ENCODE peak calls at places on chromosomes 2 and 18, in six cellular contexts. One of them, this sample, is unnamed.

GRCh38 chr2:128941676-128942075 is 623.0 kb upstream of the HS6ST1 start:
- DNase-seq in fibroblast of lung: no peak
- DNase-seq in cardiac muscle cell: no peak
- DNase-seq in smooth muscle cell of the brain vasculature: no peak
- DNase-seq in naive thymus-derived CD8-positive, alpha-beta T cell: no peak
- DNase-seq in Calu3: no peak
- DNase-seq in this sample: no peak

GRCh38 chr18:13281406-13281805 is 62.8 kb downstream of the LDLRAD4 start:
- DNase-seq in fibroblast of lung: no peak
- DNase-seq in cardiac muscle cell: no peak
- DNase-seq in smooth muscle cell of the brain vasculature: no peak
- DNase-seq in naive thymus-derived CD8-positive, alpha-beta T cell: no peak
- DNase-seq in Calu3: no peak
- DNase-seq in this sample: no peak

GRCh38 chr2:33071591-33071990 is 124.8 kb downstream of the LTBP1 start:
- DNase-seq in fibroblast of lung: no peak
- DNase-seq in cardiac muscle cell: peak
- DNase-seq in smooth muscle cell of the brain vasculature: no peak
- DNase-seq in naive thymus-derived CD8-positive, alpha-beta T cell: no peak
- DNase-seq in Calu3: no peak
- DNase-seq in this sample: no peak

GRCh38 chr2:164821338-164821737 is 20.3 kb downstream of the COBLL1 start:
- DNase-seq in fibroblast of lung: no peak
- DNase-seq in cardiac muscle cell: no peak
- DNase-seq in smooth muscle cell of the brain vasculature: no peak
- DNase-seq in naive thymus-derived CD8-positive, alpha-beta T cell: no peak
- DNase-seq in Calu3: no peak
- DNase-seq in this sample: no peak

GRCh38 chr2:153043385-153043784 is 325.0 kb downstream of the ARL6IP6 start:
- DNase-seq in fibroblast of lung: no peak
- DNase-seq in cardiac muscle cell: no peak
- DNase-seq in smooth muscle cell of the brain vasculature: no peak
- DNase-seq in naive thymus-derived CD8-positive, alpha-beta T cell: no peak
- DNase-seq in Calu3: no peak
- DNase-seq in this sample: no peak

GRCh38 chr2:219402665-219403515 is 15.2 kb upstream of the DNPEP start:
- DNase-seq in fibroblast of lung: peak
- DNase-seq in cardiac muscle cell: peak
- DNase-seq in smooth muscle cell of the brain vasculature: peak
- DNase-seq in naive thymus-derived CD8-positive, alpha-beta T cell: peak
- DNase-seq in Calu3: peak
- DNase-seq in this sample: peak

GRCh38 chr2:177118636-177119035 is 94.0 kb upstream of the HNRNPA3 start:
- DNase-seq in fibroblast of lung: no peak
- DNase-seq in cardiac muscle cell: no peak
- DNase-seq in smooth muscle cell of the brain vasculature: no peak
- DNase-seq in naive thymus-derived CD8-positive, alpha-beta T cell: no peak
- DNase-seq in Calu3: no peak
- DNase-seq in this sample: no peak

GRCh38 chr2:20617892-20618467 is 32.9 kb downstream of the HS1BP3 start:
- DNase-seq in fibroblast of lung: peak
- DNase-seq in cardiac muscle cell: peak
- DNase-seq in smooth muscle cell of the brain vasculature: peak
- DNase-seq in naive thymus-derived CD8-positive, alpha-beta T cell: no peak
- DNase-seq in Calu3: peak
- DNase-seq in this sample: peak

GRCh38 chr2:227805578-227805977 is 8.1 kb upstream of the CCL20 start:
- DNase-seq in fibroblast of lung: peak
- DNase-seq in cardiac muscle cell: no peak
- DNase-seq in smooth muscle cell of the brain vasculature: no peak
- DNase-seq in naive thymus-derived CD8-positive, alpha-beta T cell: no peak
- DNase-seq in Calu3: no peak
- DNase-seq in this sample: no peak

GRCh38 chr2:45178359-45178758 is 169.1 kb upstream of the SIX2 start:
- DNase-seq in fibroblast of lung: no peak
- DNase-seq in cardiac muscle cell: no peak
- DNase-seq in smooth muscle cell of the brain vasculature: no peak
- DNase-seq in naive thymus-derived CD8-positive, alpha-beta T cell: no peak
- DNase-seq in Calu3: no peak
- DNase-seq in this sample: no peak

GRCh38 chr18:62810682-62811081 is 95.3 kb downstream of the PHLPP1 start:
- DNase-seq in fibroblast of lung: no peak
- DNase-seq in cardiac muscle cell: no peak
- DNase-seq in smooth muscle cell of the brain vasculature: no peak
- DNase-seq in naive thymus-derived CD8-positive, alpha-beta T cell: no peak
- DNase-seq in Calu3: no peak
- DNase-seq in this sample: no peak

GRCh38 chr2:10225291-10226031 is 77.2 kb upstream of the HPCAL1 start:
- DNase-seq in fibroblast of lung: no peak
- DNase-seq in cardiac muscle cell: no peak
- DNase-seq in smooth muscle cell of the brain vasculature: no peak
- DNase-seq in naive thymus-derived CD8-positive, alpha-beta T cell: no peak
- DNase-seq in Calu3: no peak
- DNase-seq in this sample: no peak

GRCh38 chr2:85411405-85411748 is 1.2 kb upstream of the CAPG start:
- DNase-seq in fibroblast of lung: no peak
- DNase-seq in cardiac muscle cell: no peak
- DNase-seq in smooth muscle cell of the brain vasculature: no peak
- DNase-seq in naive thymus-derived CD8-positive, alpha-beta T cell: no peak
- DNase-seq in Calu3: no peak
- DNase-seq in this sample: no peak

GRCh38 chr18:31281437-31281836 is 36.5 kb upstream of the DSG1 start:
- DNase-seq in fibroblast of lung: no peak
- DNase-seq in cardiac muscle cell: no peak
- DNase-seq in smooth muscle cell of the brain vasculature: no peak
- DNase-seq in naive thymus-derived CD8-positive, alpha-beta T cell: no peak
- DNase-seq in Calu3: no peak
- DNase-seq in this sample: no peak

GRCh38 chr2:27428978-27429541 is 629 bp downstream of the NRBP1 start:
- DNase-seq in fibroblast of lung: peak
- DNase-seq in cardiac muscle cell: peak
- DNase-seq in smooth muscle cell of the brain vasculature: peak
- DNase-seq in naive thymus-derived CD8-positive, alpha-beta T cell: peak
- DNase-seq in Calu3: peak
- DNase-seq in this sample: peak

GRCh38 chr2:39433586-39434195 is 3.4 kb downstream of the MAP4K3 start:
- DNase-seq in fibroblast of lung: no peak
- DNase-seq in cardiac muscle cell: peak
- DNase-seq in smooth muscle cell of the brain vasculature: no peak
- DNase-seq in naive thymus-derived CD8-positive, alpha-beta T cell: no peak
- DNase-seq in Calu3: no peak
- DNase-seq in this sample: no peak

GRCh38 chr2:20594048-20594750 is 56.7 kb downstream of the HS1BP3 start:
- DNase-seq in fibroblast of lung: no peak
- DNase-seq in cardiac muscle cell: no peak
- DNase-seq in smooth muscle cell of the brain vasculature: no peak
- DNase-seq in naive thymus-derived CD8-positive, alpha-beta T cell: no peak
- DNase-seq in Calu3: no peak
- DNase-seq in this sample: no peak

GRCh38 chr18:22698711-22699110 is 234.4 kb upstream of the RBBP8 start:
- DNase-seq in fibroblast of lung: no peak
- DNase-seq in cardiac muscle cell: no peak
- DNase-seq in smooth muscle cell of the brain vasculature: no peak
- DNase-seq in naive thymus-derived CD8-positive, alpha-beta T cell: no peak
- DNase-seq in Calu3: no peak
- DNase-seq in this sample: no peak

GRCh38 chr2:95281786-95282185 is 7.5 kb downstream of the PROM2 start:
- DNase-seq in fibroblast of lung: no peak
- DNase-seq in cardiac muscle cell: no peak
- DNase-seq in smooth muscle cell of the brain vasculature: no peak
- DNase-seq in naive thymus-derived CD8-positive, alpha-beta T cell: no peak
- DNase-seq in Calu3: no peak
- DNase-seq in this sample: no peak

GRCh38 chr2:171541202-171541884 is 19.1 kb downstream of the CYBRD1 start:
- DNase-seq in fibroblast of lung: no peak
- DNase-seq in cardiac muscle cell: no peak
- DNase-seq in smooth muscle cell of the brain vasculature: no peak
- DNase-seq in naive thymus-derived CD8-positive, alpha-beta T cell: no peak
- DNase-seq in Calu3: peak
- DNase-seq in this sample: no peak

GRCh38 chr2:170307052-170307451 is 129.1 kb downstream of the MYO3B start:
- DNase-seq in fibroblast of lung: no peak
- DNase-seq in cardiac muscle cell: no peak
- DNase-seq in smooth muscle cell of the brain vasculature: no peak
- DNase-seq in naive thymus-derived CD8-positive, alpha-beta T cell: no peak
- DNase-seq in Calu3: no peak
- DNase-seq in this sample: no peak

GRCh38 chr2:177547122-177547521 is 154.5 kb downstream of the AGPS start:
- DNase-seq in fibroblast of lung: no peak
- DNase-seq in cardiac muscle cell: no peak
- DNase-seq in smooth muscle cell of the brain vasculature: no peak
- DNase-seq in naive thymus-derived CD8-positive, alpha-beta T cell: no peak
- DNase-seq in Calu3: no peak
- DNase-seq in this sample: no peak

GRCh38 chr2:200159366-200159720 is 147.2 kb upstream of the SPATS2L start:
- DNase-seq in fibroblast of lung: peak
- DNase-seq in cardiac muscle cell: no peak
- DNase-seq in smooth muscle cell of the brain vasculature: no peak
- DNase-seq in naive thymus-derived CD8-positive, alpha-beta T cell: no peak
- DNase-seq in Calu3: peak
- DNase-seq in this sample: no peak

GRCh38 chr2:233356546-233357308 is 2.4 kb downstream of the DGKD start:
- DNase-seq in fibroblast of lung: no peak
- DNase-seq in cardiac muscle cell: peak
- DNase-seq in smooth muscle cell of the brain vasculature: no peak
- DNase-seq in naive thymus-derived CD8-positive, alpha-beta T cell: no peak
- DNase-seq in Calu3: no peak
- DNase-seq in this sample: no peak

GRCh38 chr2:96391153-96391827 is 55.7 kb downstream of the NCAPH start:
- DNase-seq in fibroblast of lung: no peak
- DNase-seq in cardiac muscle cell: no peak
- DNase-seq in smooth muscle cell of the brain vasculature: no peak
- DNase-seq in naive thymus-derived CD8-positive, alpha-beta T cell: no peak
- DNase-seq in Calu3: no peak
- DNase-seq in this sample: no peak

GRCh38 chr2:68171146-68171545 is 13.5 kb downstream of the PNO1 start:
- DNase-seq in fibroblast of lung: no peak
- DNase-seq in cardiac muscle cell: no peak
- DNase-seq in smooth muscle cell of the brain vasculature: no peak
- DNase-seq in naive thymus-derived CD8-positive, alpha-beta T cell: no peak
- DNase-seq in Calu3: no peak
- DNase-seq in this sample: no peak

GRCh38 chr18:61833978-61834377 is 58.8 kb downstream of the RNF152 start:
- DNase-seq in fibroblast of lung: peak
- DNase-seq in cardiac muscle cell: peak
- DNase-seq in smooth muscle cell of the brain vasculature: no peak
- DNase-seq in naive thymus-derived CD8-positive, alpha-beta T cell: no peak
- DNase-seq in Calu3: no peak
- DNase-seq in this sample: no peak

GRCh38 chr2:37412201-37412600 is 67.8 kb downstream of the QPCT start:
- DNase-seq in fibroblast of lung: no peak
- DNase-seq in cardiac muscle cell: no peak
- DNase-seq in smooth muscle cell of the brain vasculature: no peak
- DNase-seq in naive thymus-derived CD8-positive, alpha-beta T cell: no peak
- DNase-seq in Calu3: no peak
- DNase-seq in this sample: no peak

GRCh38 chr2:175414872-175415487 is 233.5 kb upstream of the ATP5MC3 start:
- DNase-seq in fibroblast of lung: peak
- DNase-seq in cardiac muscle cell: peak
- DNase-seq in smooth muscle cell of the brain vasculature: peak
- DNase-seq in naive thymus-derived CD8-positive, alpha-beta T cell: no peak
- DNase-seq in Calu3: peak
- DNase-seq in this sample: peak

GRCh38 chr2:237870126-237870525 is 10.7 kb downstream of the RAMP1 start:
- DNase-seq in fibroblast of lung: no peak
- DNase-seq in cardiac muscle cell: no peak
- DNase-seq in smooth muscle cell of the brain vasculature: no peak
- DNase-seq in naive thymus-derived CD8-positive, alpha-beta T cell: no peak
- DNase-seq in Calu3: no peak
- DNase-seq in this sample: no peak

GRCh38 chr18:61890344-61890743 is 2.5 kb downstream of the RNF152 start:
- DNase-seq in fibroblast of lung: no peak
- DNase-seq in cardiac muscle cell: no peak
- DNase-seq in smooth muscle cell of the brain vasculature: no peak
- DNase-seq in naive thymus-derived CD8-positive, alpha-beta T cell: no peak
- DNase-seq in Calu3: no peak
- DNase-seq in this sample: no peak

GRCh38 chr2:7835693-7836680 is 845.9 kb upstream of the ID2 start:
- DNase-seq in fibroblast of lung: no peak
- DNase-seq in cardiac muscle cell: no peak
- DNase-seq in smooth muscle cell of the brain vasculature: no peak
- DNase-seq in naive thymus-derived CD8-positive, alpha-beta T cell: no peak
- DNase-seq in Calu3: no peak
- DNase-seq in this sample: no peak

GRCh38 chr2:219207884-219208740 is 1.5 kb downstream of the ZFAND2B start:
- DNase-seq in fibroblast of lung: peak
- DNase-seq in cardiac muscle cell: peak
- DNase-seq in smooth muscle cell of the brain vasculature: no peak
- DNase-seq in naive thymus-derived CD8-positive, alpha-beta T cell: no peak
- DNase-seq in Calu3: no peak
- DNase-seq in this sample: no peak

GRCh38 chr2:230735884-230736283 is 23.2 kb downstream of the CAB39 start:
- DNase-seq in fibroblast of lung: no peak
- DNase-seq in cardiac muscle cell: no peak
- DNase-seq in smooth muscle cell of the brain vasculature: no peak
- DNase-seq in naive thymus-derived CD8-positive, alpha-beta T cell: no peak
- DNase-seq in Calu3: no peak
- DNase-seq in this sample: no peak

GRCh38 chr2:1662606-1663180 is 81.6 kb downstream of the PXDN start:
- DNase-seq in fibroblast of lung: no peak
- DNase-seq in cardiac muscle cell: no peak
- DNase-seq in smooth muscle cell of the brain vasculature: no peak
- DNase-seq in naive thymus-derived CD8-positive, alpha-beta T cell: no peak
- DNase-seq in Calu3: no peak
- DNase-seq in this sample: no peak

GRCh38 chr2:12155308-12156061 is 409.1 kb downstream of the LPIN1 start:
- DNase-seq in fibroblast of lung: peak
- DNase-seq in cardiac muscle cell: peak
- DNase-seq in smooth muscle cell of the brain vasculature: no peak
- DNase-seq in naive thymus-derived CD8-positive, alpha-beta T cell: no peak
- DNase-seq in Calu3: no peak
- DNase-seq in this sample: no peak

GRCh38 chr18:76823574-76823973 is 1.2 kb downstream of the ZNF236 start:
- DNase-seq in fibroblast of lung: peak
- DNase-seq in cardiac muscle cell: peak
- DNase-seq in smooth muscle cell of the brain vasculature: no peak
- DNase-seq in naive thymus-derived CD8-positive, alpha-beta T cell: no peak
- DNase-seq in Calu3: no peak
- DNase-seq in this sample: no peak